ENCODE peak calls at places on chromosomes 6 and 20, in five cellular contexts. C is HepG2, F is H1, M is K562, B is GM12878. Q is an unnamed sample.

GRCh38 chr6:64520050-64520449 is 884.4 kb downstream of the PHF3 start:
- DNase-seq in C (no peak), M (no peak), F (no peak), B (peak; percentile 5), Q (no peak)

GRCh38 chr6:168956884-168957730 is 296.5 kb downstream of the THBS2 start:
- DNase-seq in M (peak; percentile 62), C (peak; percentile 67), F (peak; percentile 25), B (no peak), Q (peak; percentile 72)

GRCh38 chr6:57423468-57423867 is 106.0 kb downstream of the PRIM2 start:
- DNase-seq in M (no peak), B (no peak), F (peak; percentile 67), C (no peak), Q (peak; percentile 18)

GRCh38 chr6:100246206-100246605 is 218.5 kb downstream of the SIM1 start:
- DNase-seq in B (no peak), C (no peak), M (no peak), F (no peak), Q (no peak)

GRCh38 chr6:54805077-54805476 is 41.5 kb upstream of the FAM83B start:
- DNase-seq in M (no peak), C (no peak), F (no peak), B (no peak), Q (no peak)

GRCh38 chr6:29953706-29954105 is 11.4 kb downstream of the HLA-A start:
- DNase-seq in B (no peak), C (no peak), M (no peak), F (no peak), Q (no peak)

GRCh38 chr20:20710443-20710842 is 2.0 kb downstream of the RALGAPA2 start:
- DNase-seq in C (no peak), M (no peak), B (no peak), F (no peak), Q (no peak)

GRCh38 chr6:158057213-158057987 is 75.7 kb downstream of the SYNJ2 start:
- DNase-seq in M (no peak), C (no peak), F (no peak), B (no peak), Q (no peak)

GRCh38 chr6:19024737-19025136 is 637.6 kb downstream of the RNF144B start:
- DNase-seq in C (peak; percentile 30), B (no peak), M (peak; percentile 3), F (no peak), Q (peak; percentile 43)

GRCh38 chr20:53944796-53945195 is 125.6 kb downstream of the BCAS1 start:
- DNase-seq in F (no peak), M (no peak), C (no peak), B (no peak), Q (no peak)

GRCh38 chr20:17602493-17602892 is 32.6 kb downstream of the DSTN start:
- DNase-seq in C (no peak), M (no peak), B (no peak), F (no peak), Q (no peak)

GRCh38 chr6:69232506-69233194 is 564.2 kb downstream of the LMBRD1 start:
- DNase-seq in C (peak; percentile 15), F (no peak), B (no peak), M (peak; percentile 72), Q (peak; percentile 84)

GRCh38 chr6:155498370-155498769 is 42.7 kb upstream of the NOX3 start:
- DNase-seq in B (no peak), M (no peak), C (peak; percentile 49), F (no peak), Q (no peak)

GRCh38 chr6:16355699-16356481 is 117.5 kb downstream of the GMPR start:
- DNase-seq in M (no peak), F (no peak), B (no peak), C (no peak), Q (no peak)

GRCh38 chr20:23570178-23570577 is 1.9 kb upstream of the CST9L start:
- DNase-seq in B (no peak), M (no peak), C (no peak), F (no peak), Q (no peak)

GRCh38 chr6:155373276-155373675 is 59.0 kb upstream of the TFB1M start:
- DNase-seq in M (no peak), F (no peak), B (no peak), C (no peak), Q (no peak)

GRCh38 chr6:83928286-83928685 is 68.8 kb downstream of the CYB5R4 start:
- DNase-seq in B (peak; percentile 7), M (no peak), F (no peak), C (no peak), Q (no peak)

GRCh38 chr6:28981391-28981832 is 23.7 kb downstream of the ZNF311 start:
- DNase-seq in C (peak; percentile 82), F (no peak), B (peak; percentile 64), M (peak; percentile 89), Q (peak; percentile 59)

GRCh38 chr6:126422912-126423311 is 83.0 kb downstream of the CENPW start:
- DNase-seq in F (no peak), B (no peak), C (no peak), M (no peak), Q (no peak)

GRCh38 chr6:157229733-157230132 is 93.6 kb downstream of the TMEM242 start:
- DNase-seq in F (no peak), B (no peak), C (no peak), M (no peak), Q (peak; percentile 43)

GRCh38 chr6:117829594-117830319 is 77.3 kb upstream of the SLC35F1 start:
- DNase-seq in M (peak; percentile 14), B (no peak), C (peak; percentile 44), F (peak; percentile 17), Q (peak; percentile 70)

GRCh38 chr6:158353851-158354508 is 41.7 kb downstream of the TULP4 start:
- DNase-seq in C (no peak), F (no peak), M (no peak), B (no peak), Q (no peak)

GRCh38 chr6:45557454-45557853 is 179.7 kb upstream of the SUPT3H start:
- DNase-seq in C (no peak), F (no peak), B (no peak), M (no peak), Q (no peak)

GRCh38 chr20:47674145-47674544 is 111.1 kb downstream of the SULF2 start:
- DNase-seq in C (no peak), B (no peak), F (no peak), M (no peak), Q (no peak)

GRCh38 chr20:50366270-50367103 is 143.7 kb upstream of the PTPN1 start:
- DNase-seq in M (peak; percentile 43), B (no peak), F (no peak), C (peak; percentile 100), Q (no peak)

GRCh38 chr6:166551797-166552495 is 34.5 kb downstream of the RAMACL start:
- DNase-seq in B (no peak), M (no peak), F (peak; percentile 34), C (no peak), Q (no peak)

GRCh38 chr6:16933532-16933931 is 168.3 kb upstream of the STMND1 start:
- DNase-seq in F (no peak), C (no peak), M (peak; percentile 5), B (no peak), Q (no peak)

GRCh38 chr6:98039876-98040605 is 757.0 kb upstream of the MMS22L start:
- DNase-seq in F (peak; percentile 63), B (no peak), C (no peak), M (no peak), Q (no peak)
- TF ChIP-seq CTCF in F (no peak), B (no peak), C (no peak), M (no peak), Q (no peak)

DNA sequence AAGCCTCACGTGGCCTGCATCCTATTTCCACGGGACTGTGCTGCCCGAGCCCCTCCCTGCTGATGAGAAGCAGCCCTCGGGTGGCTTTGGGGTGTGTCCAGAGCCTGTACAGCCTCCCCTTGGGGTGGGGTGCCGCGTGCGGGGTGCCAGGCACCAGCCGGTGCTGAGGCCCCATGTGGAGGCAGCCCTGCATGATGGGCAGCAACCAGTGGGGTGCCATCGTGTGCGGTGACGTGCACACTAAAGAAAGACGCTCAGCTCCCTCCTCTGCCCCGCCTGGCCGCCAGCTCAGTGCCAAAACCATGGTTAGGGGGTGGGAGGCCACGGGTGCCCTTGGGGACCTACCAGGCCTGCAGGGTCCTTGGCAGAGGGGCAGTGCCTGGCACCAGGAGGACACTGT is 26.2 kb downstream of the NTSR1 start:
- DNase-seq in F (no peak), B (no peak), C (no peak), M (no peak), Q (no peak)
- TF ChIP-seq ATF2 in F (no peak), B (no peak), C (no peak), M (no peak), Q (no peak)

DNA sequence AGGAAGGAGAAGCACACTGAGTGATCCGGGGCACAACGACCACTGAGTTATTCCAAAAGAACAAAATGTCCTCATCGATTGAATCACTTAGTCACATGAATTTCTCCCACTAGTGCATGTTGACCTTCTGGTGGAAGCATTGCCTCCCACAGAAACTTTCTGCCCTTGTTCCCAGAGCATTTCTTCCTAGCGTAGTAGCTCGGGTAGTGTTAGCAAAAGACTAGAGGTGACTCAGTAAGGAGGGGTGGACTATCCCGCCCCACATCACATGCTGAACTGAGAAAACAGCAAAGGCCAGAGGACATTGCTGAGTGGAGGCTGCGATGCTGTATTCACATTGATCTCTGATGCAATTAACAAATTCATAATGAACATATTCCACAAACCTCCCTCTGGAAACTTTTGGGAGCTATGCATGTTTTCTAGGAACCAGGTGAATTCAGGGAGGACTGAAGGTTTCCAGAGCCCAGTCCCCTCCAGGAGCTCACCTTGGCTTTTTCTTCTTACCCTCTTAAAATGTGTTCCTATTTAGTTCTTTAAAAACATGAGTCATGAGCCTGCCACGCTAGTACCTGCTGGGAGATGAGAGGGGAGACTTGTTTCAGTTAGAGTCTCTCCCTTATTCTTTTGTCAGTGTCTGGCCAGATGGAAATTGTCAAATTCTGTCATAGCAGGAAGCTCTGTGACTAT is 507.9 kb downstream of the CDH26 start:
- DNase-seq in C (no peak), B (no peak), M (no peak), F (no peak), Q (no peak)
- TF ChIP-seq CTCF in C (no peak), B (no peak), M (no peak), F (no peak), Q (no peak)

GRCh38 chr6:14867807-14868206 is 378.1 kb upstream of the JARID2 start:
- DNase-seq in F (no peak), C (no peak), M (peak; percentile 21), B (no peak), Q (no peak)
- TF ChIP-seq ATF2 in F (no peak), C (no peak), M (no peak), B (no peak), Q (no peak)

GRCh38 chr6:89281779-89282246 is 33.3 kb downstream of the GABRR2 start:
- DNase-seq in C (peak; percentile 44), F (peak; percentile 49), B (no peak), M (peak; percentile 75), Q (peak; percentile 74)
- TF ChIP-seq CTCF in C (peak; percentile 62), F (peak; percentile 96), B (peak; percentile 86), M (peak; percentile 68), Q (peak; percentile 54)

DNA sequence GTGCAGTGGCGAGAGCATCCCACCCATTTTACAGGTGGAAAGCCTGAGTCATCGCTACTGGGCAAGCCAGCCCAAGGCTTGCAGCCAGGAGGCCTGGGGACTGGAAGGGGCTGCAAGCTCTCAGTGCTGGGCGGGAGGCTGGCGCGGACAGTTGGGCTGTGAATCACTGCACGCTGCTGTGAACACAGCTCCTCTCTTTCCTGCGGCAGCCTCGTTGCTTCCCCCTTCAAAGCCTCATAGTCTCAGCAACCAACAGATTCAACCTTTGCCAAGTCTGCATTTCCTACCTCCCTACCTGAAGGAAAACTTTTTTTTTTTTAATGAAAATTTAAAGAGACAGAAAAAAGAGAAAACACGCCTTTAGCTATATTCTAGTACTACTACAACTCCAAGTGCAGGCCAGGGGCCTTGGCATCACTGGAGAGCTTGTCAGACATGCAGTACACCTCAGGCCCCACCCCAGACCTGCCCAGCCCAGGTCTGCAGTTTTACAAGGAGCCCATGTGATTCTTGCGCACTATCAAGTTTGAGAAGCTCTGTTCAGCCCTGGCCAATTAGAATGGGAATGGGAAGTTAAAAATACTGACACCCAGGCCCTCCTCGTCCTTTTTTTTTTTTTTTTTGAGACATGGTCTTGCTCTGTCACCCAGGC is 85.1 kb downstream of the NFATC2 start:
- DNase-seq in M (no peak), C (no peak), B (no peak), F (no peak), Q (no peak)
- TF ChIP-seq ATF2 in M (no peak), C (no peak), B (no peak), F (no peak), Q (no peak)